ENCODE peak calls at places on chromosomes 13 and 19, in seven cellular contexts. Z is stimulated activated CD4-positive, alpha-beta T cell treated with anti-CD3 and anti-CD28 coated beads, Interleukin-12 subunit alpha, Interleukin-12 subunit beta, amount 100 ng/mL, for 48 hours; N is EL; J is HCT116; K is heart right ventricle; A is AML-193; C is fibroblast of mammary gland. I is an unnamed sample.

GRCh38 chr19:35935911-35936737 is at the start of gene LRFN3:
- DNase-seq in Z (no peak), N (peak; percentile 72), J (peak; percentile 57), K (peak; percentile 67), A (no peak), C (peak; percentile 59), I (peak; percentile 80)

GRCh38 chr13:98507060-98507797 is 69.7 kb downstream of the STK24 start:
- DNase-seq in Z (no peak), N (peak; percentile 59), J (no peak), K (peak; percentile 80), A (no peak), C (peak; percentile 27), I (peak; percentile 37)

GRCh38 chr13:33186851-33187250 is 98.7 kb downstream of the STARD13 start:
- DNase-seq in Z (no peak), N (peak; percentile 78), J (no peak), K (no peak), A (no peak), C (peak; percentile 69), I (no peak)

GRCh38 chr19:12098040-12098439 is 33.5 kb downstream of the ZNF844 start:
- DNase-seq in Z (no peak), N (no peak), J (no peak), K (no peak), A (peak; percentile 18), C (no peak), I (no peak)

GRCh38 chr13:29756506-29756905 is 93.9 kb downstream of the UBL3 start:
- DNase-seq in Z (no peak), N (peak; percentile 41), J (no peak), K (no peak), A (no peak), C (peak; percentile 38), I (no peak)

GRCh38 chr13:57631607-57632275 is at the start of gene PCDH17:
- DNase-seq in Z (no peak), N (no peak), J (no peak), K (peak; percentile 73), A (no peak), C (no peak), I (no peak)

GRCh38 chr13:20546559-20546958 is 20.4 kb upstream of the IFT88 start:
- DNase-seq in Z (no peak), N (no peak), J (no peak), K (no peak), A (peak; percentile 90), C (no peak), I (no peak)

GRCh38 chr13:37656247-37656940 is 57.8 kb upstream of the POSTN start:
- DNase-seq in Z (no peak), N (peak; percentile 98), J (no peak), K (no peak), A (no peak), C (peak; percentile 99), I (no peak)

GRCh38 chr13:51844862-51845573 is at the start of gene TMEM272:
- DNase-seq in Z (peak; percentile 39), N (peak; percentile 51), J (peak; percentile 23), K (peak; percentile 31), A (peak; percentile 10), C (peak; percentile 34), I (no peak)

GRCh38 chr19:40803857-40804782 is 5.1 kb downstream of the EGLN2 start:
- DNase-seq in Z (peak; percentile 36), N (no peak), J (no peak), K (peak; percentile 76), A (no peak), C (no peak), I (no peak)

GRCh38 chr19:13689050-13689449 is 75.3 kb upstream of the MRI1 start:
- DNase-seq in Z (no peak), N (peak; percentile 30), J (peak; percentile 61), K (no peak), A (no peak), C (peak; percentile 40), I (no peak)

GRCh38 chr13:40910324-40911050 is 108.6 kb downstream of the ELF1 start:
- DNase-seq in Z (no peak), N (peak; percentile 55), J (no peak), K (no peak), A (no peak), C (peak; percentile 17), I (no peak)

GRCh38 chr19:51473009-51473707 is 5.2 kb upstream of the CEACAM18 start:
- DNase-seq in Z (peak; percentile 79), N (peak; percentile 57), J (peak; percentile 59), K (peak; percentile 79), A (peak; percentile 72), C (peak; percentile 67), I (peak; percentile 21)